ENCODE peak calls at places on chromosome 22, in four cellular contexts. One of them, this sample, is unnamed.
A peak's percentile ranks its signal among the peaks of the same experiment; 100 is the strongest.

GRCh38 chr22:49216579-49216978 is 611.1 kb downstream of the BRD1 start:
- DNase-seq in mesendoderm: no peak
- DNase-seq in H1: no peak
- DNase-seq in H9: peak; percentile 4
- DNase-seq in this sample: no peak

GRCh38 chr22:20136603-20136873 is 4.9 kb downstream of the ZDHHC8 start:
- DNase-seq in mesendoderm: no peak
- DNase-seq in H1: no peak
- DNase-seq in H9: no peak
- DNase-seq in this sample: no peak

GRCh38 chr22:40668611-40669390 is 10.5 kb upstream of the MCHR1 start:
- DNase-seq in mesendoderm: peak; percentile 72
- DNase-seq in H1: no peak
- DNase-seq in H9: no peak
- DNase-seq in this sample: peak; percentile 59

GRCh38 chr22:49867303-49868250 is 13.9 kb downstream of the ZBED4 start:
- DNase-seq in mesendoderm: no peak
- DNase-seq in H1: no peak
- DNase-seq in H9: no peak
- DNase-seq in this sample: no peak

GRCh38 chr22:27220349-27220748 is 563.0 kb downstream of the MIAT start:
- DNase-seq in mesendoderm: no peak
- DNase-seq in H1: no peak
- DNase-seq in H9: no peak
- DNase-seq in this sample: no peak

GRCh38 chr22:40728731-40729189 is 49.5 kb downstream of the MCHR1 start:
- DNase-seq in mesendoderm: peak; percentile 54
- DNase-seq in H1: no peak
- DNase-seq in H9: no peak
- DNase-seq in this sample: peak; percentile 96

GRCh38 chr22:30969532-30970355 is 679 bp downstream of the TUG1 start:
- DNase-seq in mesendoderm: peak; percentile 65
- DNase-seq in H1: no peak
- DNase-seq in H9: peak; percentile 32
- DNase-seq in this sample: peak; percentile 45

GRCh38 chr22:19855504-19856409 is 1.1 kb upstream of the GNB1L start:
- DNase-seq in mesendoderm: peak; percentile 53
- DNase-seq in H1: no peak
- DNase-seq in H9: peak; percentile 58
- DNase-seq in this sample: no peak

GRCh38 chr22:30876221-30876751 is 92.3 kb downstream of the MORC2 start:
- DNase-seq in mesendoderm: no peak
- DNase-seq in H1: no peak
- DNase-seq in H9: peak; percentile 21
- DNase-seq in this sample: no peak

GRCh38 chr22:23248583-23248982 is 68.3 kb downstream of the BCR start:
- DNase-seq in mesendoderm: peak; percentile 76
- DNase-seq in H1: no peak
- DNase-seq in H9: peak; percentile 61
- DNase-seq in this sample: no peak

GRCh38 chr22:39940757-39941305 is 19.4 kb upstream of the TMA7B start:
- DNase-seq in mesendoderm: peak; percentile 43
- DNase-seq in H1: no peak
- DNase-seq in H9: no peak
- DNase-seq in this sample: no peak

GRCh38 chr22:27844256-27844655 is 42.7 kb upstream of the MN1 start:
- DNase-seq in mesendoderm: no peak
- DNase-seq in H1: peak; percentile 33
- DNase-seq in H9: no peak
- DNase-seq in this sample: no peak

GRCh38 chr22:47123006-47123826 is 360.8 kb downstream of the TBC1D22A start:
- DNase-seq in mesendoderm: no peak
- DNase-seq in H1: no peak
- DNase-seq in H9: no peak
- DNase-seq in this sample: no peak

GRCh38 chr22:17980638-17981051 is 43.7 kb downstream of the MICAL3 start:
- DNase-seq in mesendoderm: no peak
- DNase-seq in H1: no peak
- DNase-seq in H9: no peak
- DNase-seq in this sample: peak; percentile 74

GRCh38 chr22:40651563-40652501 is 15.3 kb upstream of the MRTFA start:
- DNase-seq in mesendoderm: peak; percentile 97
- DNase-seq in H1: peak; percentile 78
- DNase-seq in H9: peak; percentile 86
- DNase-seq in this sample: peak; percentile 99

GRCh38 chr22:32904044-32904443 is 102.5 kb downstream of the TIMP3 start:
- DNase-seq in mesendoderm: peak; percentile 76
- DNase-seq in H1: no peak
- DNase-seq in H9: peak; percentile 55
- DNase-seq in this sample: peak; percentile 50

GRCh38 chr22:22957090-22957489 is 69.5 kb downstream of the IGLL5 start:
- DNase-seq in mesendoderm: no peak
- DNase-seq in H1: no peak
- DNase-seq in H9: no peak
- DNase-seq in this sample: no peak

GRCh38 chr22:49014227-49015201 is 813.2 kb downstream of the BRD1 start:
- DNase-seq in mesendoderm: no peak
- DNase-seq in H1: peak; percentile 37
- DNase-seq in H9: peak; percentile 17
- DNase-seq in this sample: no peak

GRCh38 chr22:41181349-41182241 is 23.5 kb upstream of the L3MBTL2 start:
- DNase-seq in mesendoderm: peak; percentile 78
- DNase-seq in H1: no peak
- DNase-seq in H9: peak; percentile 48
- DNase-seq in this sample: peak; percentile 93

GRCh38 chr22:31947296-31947695 is 3.0 kb downstream of the YWHAH start:
- DNase-seq in mesendoderm: peak; percentile 43
- DNase-seq in H1: no peak
- DNase-seq in H9: no peak
- DNase-seq in this sample: peak; percentile 51

GRCh38 chr22:30920407-30920806 is 48.2 kb downstream of the MORC2 start:
- DNase-seq in mesendoderm: peak; percentile 67
- DNase-seq in H1: peak; percentile 97
- DNase-seq in H9: peak; percentile 75
- DNase-seq in this sample: peak; percentile 18

GRCh38 chr22:43477151-43477725 is 65.4 kb downstream of the MPPED1 start:
- DNase-seq in mesendoderm: no peak
- DNase-seq in H1: no peak
- DNase-seq in H9: no peak
- DNase-seq in this sample: no peak

GRCh38 chr22:31122196-31122531 is 602 bp upstream of the INPP5J start:
- DNase-seq in mesendoderm: no peak
- DNase-seq in H1: no peak
- DNase-seq in H9: no peak
- DNase-seq in this sample: no peak

GRCh38 chr22:24089951-24090350 is 78.8 kb downstream of the CABIN1 start:
- DNase-seq in mesendoderm: no peak
- DNase-seq in H1: no peak
- DNase-seq in H9: no peak
- DNase-seq in this sample: no peak

GRCh38 chr22:25334091-25334490 is 114.7 kb downstream of the CRYBB2 start:
- DNase-seq in mesendoderm: peak; percentile 74
- DNase-seq in H1: peak; percentile 94
- DNase-seq in H9: peak; percentile 85
- DNase-seq in this sample: no peak

GRCh38 chr22:31970490-31971444 is 26.4 kb downstream of the YWHAH start:
- DNase-seq in mesendoderm: peak; percentile 88
- DNase-seq in H1: peak; percentile 100
- DNase-seq in H9: peak; percentile 94
- DNase-seq in this sample: peak; percentile 84

GRCh38 chr22:50599816-50600454 is 658 bp upstream of the MAPK8IP2 start:
- DNase-seq in mesendoderm: peak; percentile 49
- DNase-seq in H1: peak; percentile 92
- DNase-seq in H9: peak; percentile 68
- DNase-seq in this sample: peak; percentile 31

GRCh38 chr22:37508431-37508963 is 10.7 kb downstream of the CARD10 start:
- DNase-seq in mesendoderm: no peak
- DNase-seq in H1: no peak
- DNase-seq in H9: no peak
- DNase-seq in this sample: no peak

GRCh38 chr22:47164514-47165337 is 402.3 kb downstream of the TBC1D22A start:
- DNase-seq in mesendoderm: no peak
- DNase-seq in H1: no peak
- DNase-seq in H9: peak; percentile 24
- DNase-seq in this sample: no peak

GRCh38 chr22:49969751-49970527 is 9.4 kb downstream of the PIM3 start:
- DNase-seq in mesendoderm: no peak
- DNase-seq in H1: peak; percentile 47
- DNase-seq in H9: peak; percentile 25
- DNase-seq in this sample: no peak

GRCh38 chr22:46965552-46966494 is 203.4 kb downstream of the TBC1D22A start:
- DNase-seq in mesendoderm: no peak
- DNase-seq in H1: no peak
- DNase-seq in H9: no peak
- DNase-seq in this sample: no peak

GRCh38 chr22:20809538-20810185 is 35.7 kb downstream of the SERPIND1 start:
- DNase-seq in mesendoderm: no peak
- DNase-seq in H1: no peak
- DNase-seq in H9: no peak
- DNase-seq in this sample: no peak

GRCh38 chr22:50525991-50526848 is 822 bp upstream of the SCO2 start:
- DNase-seq in mesendoderm: peak; percentile 77
- DNase-seq in H1: peak; percentile 85
- DNase-seq in H9: peak; percentile 73
- DNase-seq in this sample: peak; percentile 97

GRCh38 chr22:49582171-49582570 is 245.5 kb downstream of the BRD1 start:
- DNase-seq in mesendoderm: peak; percentile 50
- DNase-seq in H1: no peak
- DNase-seq in H9: no peak
- DNase-seq in this sample: no peak

GRCh38 chr22:32684822-32685187 is 116.7 kb upstream of the TIMP3 start:
- DNase-seq in mesendoderm: no peak
- DNase-seq in H1: no peak
- DNase-seq in H9: no peak
- DNase-seq in this sample: no peak

GRCh38 chr22:42461511-42461910 is 29.3 kb upstream of the NFAM1 start:
- DNase-seq in mesendoderm: no peak
- DNase-seq in H1: no peak
- DNase-seq in H9: peak; percentile 69
- DNase-seq in this sample: no peak
- H2AK5ac ChIP-seq in mesendoderm: no peak overlapping the region
- H2AK5ac ChIP-seq in H1: no peak overlapping the region
- H2AK5ac ChIP-seq in H9: no peak overlapping the region
- H2AK5ac ChIP-seq in this sample: no peak overlapping the region

GRCh38 chr22:28951969-28952521 is 68.7 kb downstream of the ZNRF3 start:
- DNase-seq in mesendoderm: peak; percentile 57
- DNase-seq in H1: no peak
- DNase-seq in H9: no peak
- DNase-seq in this sample: no peak

GRCh38 chr22:28953976-28954880 is 70.9 kb downstream of the ZNRF3 start:
- DNase-seq in mesendoderm: no peak
- DNase-seq in H1: no peak
- DNase-seq in H9: no peak
- DNase-seq in this sample: peak; percentile 97

GRCh38 chr22:28951530-28951929 is 68.2 kb downstream of the ZNRF3 start:
- DNase-seq in mesendoderm: no peak
- DNase-seq in H1: no peak
- DNase-seq in H9: no peak
- DNase-seq in this sample: no peak

GRCh38 chr22:28953399-28953798 is 70.0 kb downstream of the ZNRF3 start:
- DNase-seq in mesendoderm: no peak
- DNase-seq in H1: no peak
- DNase-seq in H9: no peak
- DNase-seq in this sample: no peak

DNA sequence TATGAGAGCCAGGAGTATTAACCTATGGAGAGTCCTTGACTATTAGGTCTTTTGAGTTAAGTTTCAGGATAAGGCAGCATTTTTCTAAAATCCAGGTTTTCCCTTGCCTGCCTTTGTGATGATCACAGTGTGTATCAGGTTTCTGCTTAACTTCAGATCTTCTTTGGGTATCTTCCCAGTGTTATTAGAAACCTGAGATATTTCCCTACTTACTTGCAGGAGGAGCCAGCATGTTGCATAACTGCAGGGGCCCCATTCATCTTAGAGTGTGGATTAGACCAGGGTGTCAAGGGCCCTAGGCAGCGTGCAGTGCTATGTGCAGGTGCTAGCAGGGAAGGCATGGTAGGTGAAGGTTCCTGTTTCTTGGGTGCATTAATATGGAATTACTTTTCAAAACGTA is 69.5 kb downstream of the ZNRF3 start:
- DNase-seq in mesendoderm: no peak
- DNase-seq in H1: no peak
- DNase-seq in H9: no peak
- DNase-seq in this sample: peak; percentile 82
- H3K79me2 ChIP-seq in mesendoderm: peaks cover 48% of the 10 kb centered on the region
- H3K79me2 ChIP-seq in H1: peaks cover 90% of the 10 kb centered on the region
- H3K79me2 ChIP-seq in H9: peaks cover 15% of the 10 kb centered on the region
- H3K79me2 ChIP-seq in this sample: peaks cover 5% of the 10 kb centered on the region

DNA sequence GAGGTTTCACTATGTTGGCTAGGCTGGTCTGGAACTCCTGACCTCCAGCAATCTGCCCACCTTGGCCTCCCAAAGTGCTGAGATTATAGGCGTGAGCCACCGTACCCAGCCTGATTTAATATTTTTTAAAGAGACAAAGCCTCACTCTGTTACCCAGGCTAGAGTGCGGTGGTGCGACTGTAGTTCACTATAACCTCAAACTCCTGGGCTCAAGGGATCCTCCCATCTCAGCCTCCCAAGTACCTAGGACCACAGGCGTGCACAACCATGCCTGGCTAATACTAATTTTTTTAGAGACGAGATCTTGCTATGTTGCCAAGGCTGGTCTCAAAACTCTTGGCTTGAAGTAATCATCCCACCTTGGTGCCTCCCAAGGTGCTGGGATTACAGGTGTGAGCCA is 13.5 kb downstream of the GTPBP1 start:
- DNase-seq in mesendoderm: no peak
- DNase-seq in H1: no peak
- DNase-seq in H9: no peak
- DNase-seq in this sample: no peak
- H2AK5ac ChIP-seq in mesendoderm: no peak overlapping the region
- H2AK5ac ChIP-seq in H1: no peak overlapping the region
- H2AK5ac ChIP-seq in H9: no peak overlapping the region
- H2AK5ac ChIP-seq in this sample: no peak overlapping the region

DNA sequence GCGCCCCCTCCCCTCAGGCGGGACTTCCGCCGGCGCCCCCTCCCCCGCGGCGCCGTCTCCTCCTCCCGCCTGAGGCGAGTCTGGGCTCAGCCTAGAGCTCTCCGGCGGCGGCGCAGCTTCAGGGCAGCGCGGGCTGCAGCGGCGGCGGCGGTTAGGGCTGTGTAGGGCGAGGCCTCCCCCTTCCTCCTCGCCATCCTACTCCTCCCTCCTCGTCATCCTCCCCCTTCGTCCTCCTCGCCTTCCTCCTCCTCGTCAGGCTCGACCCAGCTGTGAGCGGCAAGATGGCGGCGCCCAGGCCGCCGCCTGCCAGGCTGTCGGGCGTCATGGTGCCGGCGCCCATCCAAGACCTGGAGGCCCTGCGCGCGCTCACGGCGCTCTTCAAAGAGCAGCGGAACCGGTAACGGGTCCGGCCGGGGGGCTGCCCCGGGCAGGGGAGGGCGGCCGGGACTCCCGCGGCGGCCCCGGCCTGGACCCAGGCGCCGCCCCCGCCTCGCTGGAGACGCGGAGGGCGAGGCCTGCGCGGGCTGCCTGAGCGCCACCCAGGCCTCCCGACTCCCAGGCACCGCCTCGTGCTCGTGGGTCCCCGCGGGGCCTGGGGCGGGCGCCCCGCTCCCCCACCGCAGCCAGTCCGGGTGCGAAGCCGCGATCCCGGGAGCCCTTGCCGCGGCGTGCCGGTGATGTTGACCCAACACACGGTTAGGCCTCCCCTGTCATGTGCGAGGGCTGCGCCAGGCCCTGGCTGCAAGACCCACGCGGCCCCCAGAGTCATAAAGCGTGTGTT is at the start of gene ATXN10:
- DNase-seq in mesendoderm: peak; percentile 94
- DNase-seq in H1: peak; percentile 94
- DNase-seq in H9: peak; percentile 37
- DNase-seq in this sample: peak; percentile 57
- H3K79me2 ChIP-seq in mesendoderm: peaks cover 47% of the 10 kb centered on the region
- H3K79me2 ChIP-seq in H1: peaks cover 50% of the 10 kb centered on the region
- H3K79me2 ChIP-seq in H9: peaks cover 35% of the 10 kb centered on the region
- H3K79me2 ChIP-seq in this sample: peaks cover 14% of the 10 kb centered on the region

This sample was measured in trophoblast cell.